ENCODE peak calls at places on chromosomes 6 and 20, in seven cellular contexts. One of them, this sample, is unnamed.

GRCh38 chr6:16136536-16137450 is 7.9 kb downstream of the MYLIP start:
- DNase-seq in foreskin fibroblast: peak
- DNase-seq in activated B cell treated with CpG ODN at 0.5 μM for 24 hours: no peak
- DNase-seq in HFFc6: peak
- DNase-seq in bronchial epithelial cell: peak
- DNase-seq in HCT116: peak
- DNase-seq in left lung: no peak
- DNase-seq in this sample: peak

GRCh38 chr6:127148511-127148910 is 30.0 kb downstream of the RSPO3 start:
- DNase-seq in foreskin fibroblast: peak
- DNase-seq in activated B cell treated with CpG ODN at 0.5 μM for 24 hours: no peak
- DNase-seq in HFFc6: no peak
- DNase-seq in bronchial epithelial cell: no peak
- DNase-seq in HCT116: no peak
- DNase-seq in left lung: no peak
- DNase-seq in this sample: no peak

GRCh38 chr20:14764511-14765369 is 427.3 kb upstream of the FLRT3 start:
- DNase-seq in foreskin fibroblast: no peak
- DNase-seq in activated B cell treated with CpG ODN at 0.5 μM for 24 hours: no peak
- DNase-seq in HFFc6: no peak
- DNase-seq in bronchial epithelial cell: peak
- DNase-seq in HCT116: no peak
- DNase-seq in left lung: no peak
- DNase-seq in this sample: peak

GRCh38 chr20:35269055-35269781 is 8.7 kb downstream of the MMP24OS start:
- DNase-seq in foreskin fibroblast: peak
- DNase-seq in activated B cell treated with CpG ODN at 0.5 μM for 24 hours: peak
- DNase-seq in HFFc6: peak
- DNase-seq in bronchial epithelial cell: peak
- DNase-seq in HCT116: no peak
- DNase-seq in left lung: peak
- DNase-seq in this sample: peak

GRCh38 chr6:133595076-133595868 is 293.6 kb upstream of the TCF21 start:
- DNase-seq in foreskin fibroblast: peak
- DNase-seq in activated B cell treated with CpG ODN at 0.5 μM for 24 hours: no peak
- DNase-seq in HFFc6: no peak
- DNase-seq in bronchial epithelial cell: no peak
- DNase-seq in HCT116: no peak
- DNase-seq in left lung: no peak
- DNase-seq in this sample: no peak

GRCh38 chr20:53287357-53288042 is 306.1 kb downstream of the ZNF217 start:
- DNase-seq in foreskin fibroblast: no peak
- DNase-seq in activated B cell treated with CpG ODN at 0.5 μM for 24 hours: no peak
- DNase-seq in HFFc6: no peak
- DNase-seq in bronchial epithelial cell: no peak
- DNase-seq in HCT116: no peak
- DNase-seq in left lung: no peak
- DNase-seq in this sample: no peak

GRCh38 chr20:25304025-25304549 is 56.2 kb downstream of the PYGB start:
- DNase-seq in foreskin fibroblast: no peak
- DNase-seq in activated B cell treated with CpG ODN at 0.5 μM for 24 hours: no peak
- DNase-seq in HFFc6: no peak
- DNase-seq in bronchial epithelial cell: no peak
- DNase-seq in HCT116: no peak
- DNase-seq in left lung: peak
- DNase-seq in this sample: no peak

GRCh38 chr20:32580970-32581838 is 3.9 kb downstream of the NOL4L start:
- DNase-seq in foreskin fibroblast: peak
- DNase-seq in activated B cell treated with CpG ODN at 0.5 μM for 24 hours: no peak
- DNase-seq in HFFc6: no peak
- DNase-seq in bronchial epithelial cell: no peak
- DNase-seq in HCT116: no peak
- DNase-seq in left lung: no peak
- DNase-seq in this sample: no peak

GRCh38 chr6:97669191-97669651 is 386.2 kb upstream of the MMS22L start:
- DNase-seq in foreskin fibroblast: peak
- DNase-seq in activated B cell treated with CpG ODN at 0.5 μM for 24 hours: peak
- DNase-seq in HFFc6: no peak
- DNase-seq in bronchial epithelial cell: no peak
- DNase-seq in HCT116: no peak
- DNase-seq in left lung: no peak
- DNase-seq in this sample: no peak

GRCh38 chr20:56801991-56802740 is 173.1 kb downstream of the TFAP2C start:
- DNase-seq in foreskin fibroblast: peak
- DNase-seq in activated B cell treated with CpG ODN at 0.5 μM for 24 hours: no peak
- DNase-seq in HFFc6: no peak
- DNase-seq in bronchial epithelial cell: peak
- DNase-seq in HCT116: no peak
- DNase-seq in left lung: no peak
- DNase-seq in this sample: no peak

GRCh38 chr6:16369108-16369507 is 130.7 kb downstream of the GMPR start:
- DNase-seq in foreskin fibroblast: no peak
- DNase-seq in activated B cell treated with CpG ODN at 0.5 μM for 24 hours: no peak
- DNase-seq in HFFc6: no peak
- DNase-seq in bronchial epithelial cell: no peak
- DNase-seq in HCT116: no peak
- DNase-seq in left lung: no peak
- DNase-seq in this sample: no peak

GRCh38 chr6:514396-514973 is 122.9 kb downstream of the IRF4 start:
- DNase-seq in foreskin fibroblast: no peak
- DNase-seq in activated B cell treated with CpG ODN at 0.5 μM for 24 hours: no peak
- DNase-seq in HFFc6: no peak
- DNase-seq in bronchial epithelial cell: no peak
- DNase-seq in HCT116: no peak
- DNase-seq in left lung: no peak
- DNase-seq in this sample: no peak

GRCh38 chr6:52514514-52514913 is 62.3 kb downstream of the TRAM2 start:
- DNase-seq in foreskin fibroblast: peak
- DNase-seq in activated B cell treated with CpG ODN at 0.5 μM for 24 hours: no peak
- DNase-seq in HFFc6: peak
- DNase-seq in bronchial epithelial cell: peak
- DNase-seq in HCT116: peak
- DNase-seq in left lung: no peak
- DNase-seq in this sample: peak

GRCh38 chr20:44159125-44159524 is 27.9 kb downstream of the JPH2 start:
- DNase-seq in foreskin fibroblast: no peak
- DNase-seq in activated B cell treated with CpG ODN at 0.5 μM for 24 hours: no peak
- DNase-seq in HFFc6: no peak
- DNase-seq in bronchial epithelial cell: no peak
- DNase-seq in HCT116: no peak
- DNase-seq in left lung: no peak
- DNase-seq in this sample: no peak

GRCh38 chr20:44157061-44157460 is 29.9 kb downstream of the JPH2 start:
- DNase-seq in foreskin fibroblast: no peak
- DNase-seq in activated B cell treated with CpG ODN at 0.5 μM for 24 hours: no peak
- DNase-seq in HFFc6: no peak
- DNase-seq in bronchial epithelial cell: no peak
- DNase-seq in HCT116: no peak
- DNase-seq in left lung: no peak
- DNase-seq in this sample: no peak

GRCh38 chr20:44153636-44154043 is 33.3 kb downstream of the JPH2 start:
- DNase-seq in foreskin fibroblast: no peak
- DNase-seq in activated B cell treated with CpG ODN at 0.5 μM for 24 hours: no peak
- DNase-seq in HFFc6: peak
- DNase-seq in bronchial epithelial cell: no peak
- DNase-seq in HCT116: no peak
- DNase-seq in left lung: no peak
- DNase-seq in this sample: no peak

GRCh38 chr20:44151621-44152416 is 35.2 kb downstream of the JPH2 start:
- DNase-seq in foreskin fibroblast: no peak
- DNase-seq in activated B cell treated with CpG ODN at 0.5 μM for 24 hours: no peak
- DNase-seq in HFFc6: no peak
- DNase-seq in bronchial epithelial cell: peak
- DNase-seq in HCT116: peak
- DNase-seq in left lung: no peak
- DNase-seq in this sample: peak

GRCh38 chr20:44154521-44155001 is 32.4 kb downstream of the JPH2 start:
- DNase-seq in foreskin fibroblast: peak
- DNase-seq in activated B cell treated with CpG ODN at 0.5 μM for 24 hours: no peak
- DNase-seq in HFFc6: peak
- DNase-seq in bronchial epithelial cell: no peak
- DNase-seq in HCT116: no peak
- DNase-seq in left lung: no peak
- DNase-seq in this sample: peak
- TF ChIP-seq CTCF in foreskin fibroblast: no peak
- TF ChIP-seq CTCF in activated B cell treated with CpG ODN at 0.5 μM for 24 hours: no peak
- TF ChIP-seq CTCF in HFFc6: peak
- TF ChIP-seq CTCF in bronchial epithelial cell: no peak
- TF ChIP-seq CTCF in HCT116: no peak
- TF ChIP-seq CTCF in left lung: no peak
- TF ChIP-seq CTCF in this sample: no peak

GRCh38 chr6:23394699-23395098 is 731.3 kb upstream of the NRSN1 start:
- DNase-seq in foreskin fibroblast: peak
- DNase-seq in activated B cell treated with CpG ODN at 0.5 μM for 24 hours: no peak
- DNase-seq in HFFc6: no peak
- DNase-seq in bronchial epithelial cell: no peak
- DNase-seq in HCT116: no peak
- DNase-seq in left lung: no peak
- DNase-seq in this sample: no peak

GRCh38 chr6:23396934-23397333 is 729.1 kb upstream of the NRSN1 start:
- DNase-seq in foreskin fibroblast: no peak
- DNase-seq in activated B cell treated with CpG ODN at 0.5 μM for 24 hours: no peak
- DNase-seq in HFFc6: no peak
- DNase-seq in bronchial epithelial cell: no peak
- DNase-seq in HCT116: no peak
- DNase-seq in left lung: no peak
- DNase-seq in this sample: no peak
- TF ChIP-seq CTCF in foreskin fibroblast: no peak
- TF ChIP-seq CTCF in activated B cell treated with CpG ODN at 0.5 μM for 24 hours: no peak
- TF ChIP-seq CTCF in HFFc6: no peak
- TF ChIP-seq CTCF in bronchial epithelial cell: no peak
- TF ChIP-seq CTCF in HCT116: no peak
- TF ChIP-seq CTCF in left lung: no peak
- TF ChIP-seq CTCF in this sample: no peak

GRCh38 chr6:82260890-82261732 is 13.6 kb upstream of the IBTK start:
- DNase-seq in foreskin fibroblast: peak
- DNase-seq in activated B cell treated with CpG ODN at 0.5 μM for 24 hours: no peak
- DNase-seq in HFFc6: no peak
- DNase-seq in bronchial epithelial cell: no peak
- DNase-seq in HCT116: no peak
- DNase-seq in left lung: no peak
- DNase-seq in this sample: no peak

GRCh38 chr6:82251942-82252341 is 4.4 kb upstream of the IBTK start:
- DNase-seq in foreskin fibroblast: peak
- DNase-seq in activated B cell treated with CpG ODN at 0.5 μM for 24 hours: no peak
- DNase-seq in HFFc6: peak
- DNase-seq in bronchial epithelial cell: peak
- DNase-seq in HCT116: peak
- DNase-seq in left lung: no peak
- DNase-seq in this sample: peak

GRCh38 chr6:82259389-82259788 is 11.8 kb upstream of the IBTK start:
- DNase-seq in foreskin fibroblast: no peak
- DNase-seq in activated B cell treated with CpG ODN at 0.5 μM for 24 hours: no peak
- DNase-seq in HFFc6: no peak
- DNase-seq in bronchial epithelial cell: no peak
- DNase-seq in HCT116: no peak
- DNase-seq in left lung: no peak
- DNase-seq in this sample: no peak

DNA sequence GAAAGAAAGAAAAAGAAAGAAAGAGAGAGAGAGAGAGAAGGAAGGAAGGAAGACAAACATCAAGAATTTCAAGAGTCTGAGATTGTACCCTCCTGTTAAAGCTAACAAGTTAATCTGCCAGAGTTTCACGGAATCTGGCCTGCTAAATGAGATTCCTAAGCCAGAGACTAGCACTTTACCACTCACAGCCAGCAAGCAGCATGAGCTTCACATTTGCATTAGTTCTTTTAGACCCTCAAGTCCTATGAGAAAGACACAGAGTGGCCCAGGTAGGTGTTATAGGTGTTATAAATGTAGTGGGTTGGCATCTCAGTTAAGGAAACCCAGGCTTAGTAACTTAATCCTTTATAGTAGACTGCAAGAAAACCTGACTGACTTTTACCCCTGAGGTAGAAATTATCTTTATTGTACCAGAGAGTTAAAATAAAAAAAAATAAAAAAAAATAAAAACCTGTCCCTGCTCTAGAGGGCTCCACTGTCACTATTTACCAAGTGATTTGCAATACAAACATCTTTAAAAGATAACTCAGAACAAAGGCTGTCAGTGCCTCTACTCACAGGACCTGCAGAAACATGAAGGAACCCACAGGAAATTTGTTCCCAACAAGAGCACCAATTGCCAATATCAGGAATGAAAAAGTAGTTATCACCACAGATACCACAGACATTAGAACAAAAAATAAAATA is 9.7 kb upstream of the IBTK start:
- DNase-seq in foreskin fibroblast: peak
- DNase-seq in activated B cell treated with CpG ODN at 0.5 μM for 24 hours: no peak
- DNase-seq in HFFc6: no peak
- DNase-seq in bronchial epithelial cell: peak
- DNase-seq in HCT116: no peak
- DNase-seq in left lung: no peak
- DNase-seq in this sample: no peak
- TF ChIP-seq CTCF in foreskin fibroblast: no peak
- TF ChIP-seq CTCF in activated B cell treated with CpG ODN at 0.5 μM for 24 hours: no peak
- TF ChIP-seq CTCF in HFFc6: peak
- TF ChIP-seq CTCF in bronchial epithelial cell: peak
- TF ChIP-seq CTCF in HCT116: peak
- TF ChIP-seq CTCF in left lung: no peak
- TF ChIP-seq CTCF in this sample: no peak

GRCh38 chr6:68468244-68468884 is 166.7 kb upstream of the ADGRB3 start:
- DNase-seq in foreskin fibroblast: peak
- DNase-seq in activated B cell treated with CpG ODN at 0.5 μM for 24 hours: no peak
- DNase-seq in HFFc6: no peak
- DNase-seq in bronchial epithelial cell: peak
- DNase-seq in HCT116: no peak
- DNase-seq in left lung: no peak
- DNase-seq in this sample: peak
- TF ChIP-seq CTCF in foreskin fibroblast: no peak
- TF ChIP-seq CTCF in activated B cell treated with CpG ODN at 0.5 μM for 24 hours: no peak
- TF ChIP-seq CTCF in HFFc6: no peak
- TF ChIP-seq CTCF in bronchial epithelial cell: no peak
- TF ChIP-seq CTCF in HCT116: no peak
- TF ChIP-seq CTCF in left lung: no peak
- TF ChIP-seq CTCF in this sample: peak

GRCh38 chr6:43285832-43286231 is 12.2 kb upstream of the SLC22A7 start:
- DNase-seq in foreskin fibroblast: no peak
- DNase-seq in activated B cell treated with CpG ODN at 0.5 μM for 24 hours: no peak
- DNase-seq in HFFc6: no peak
- DNase-seq in bronchial epithelial cell: no peak
- DNase-seq in HCT116: no peak
- DNase-seq in left lung: no peak
- DNase-seq in this sample: no peak

GRCh38 chr6:43286456-43286994 is 11.5 kb upstream of the SLC22A7 start:
- DNase-seq in foreskin fibroblast: no peak
- DNase-seq in activated B cell treated with CpG ODN at 0.5 μM for 24 hours: no peak
- DNase-seq in HFFc6: no peak
- DNase-seq in bronchial epithelial cell: no peak
- DNase-seq in HCT116: no peak
- DNase-seq in left lung: no peak
- DNase-seq in this sample: no peak

GRCh38 chr6:43285415-43285814 is 12.6 kb upstream of the SLC22A7 start:
- DNase-seq in foreskin fibroblast: no peak
- DNase-seq in activated B cell treated with CpG ODN at 0.5 μM for 24 hours: no peak
- DNase-seq in HFFc6: no peak
- DNase-seq in bronchial epithelial cell: no peak
- DNase-seq in HCT116: no peak
- DNase-seq in left lung: no peak
- DNase-seq in this sample: no peak

GRCh38 chr6:43287717-43288679 is 10.1 kb upstream of the SLC22A7 start:
- DNase-seq in foreskin fibroblast: no peak
- DNase-seq in activated B cell treated with CpG ODN at 0.5 μM for 24 hours: no peak
- DNase-seq in HFFc6: no peak
- DNase-seq in bronchial epithelial cell: no peak
- DNase-seq in HCT116: no peak
- DNase-seq in left lung: no peak
- DNase-seq in this sample: no peak

GRCh38 chr6:43286995-43287716 is 10.9 kb upstream of the SLC22A7 start:
- DNase-seq in foreskin fibroblast: no peak
- DNase-seq in activated B cell treated with CpG ODN at 0.5 μM for 24 hours: no peak
- DNase-seq in HFFc6: no peak
- DNase-seq in bronchial epithelial cell: no peak
- DNase-seq in HCT116: no peak
- DNase-seq in left lung: no peak
- DNase-seq in this sample: no peak
- TF ChIP-seq CTCF in foreskin fibroblast: peak
- TF ChIP-seq CTCF in activated B cell treated with CpG ODN at 0.5 μM for 24 hours: no peak
- TF ChIP-seq CTCF in HFFc6: no peak
- TF ChIP-seq CTCF in bronchial epithelial cell: no peak
- TF ChIP-seq CTCF in HCT116: no peak
- TF ChIP-seq CTCF in left lung: no peak
- TF ChIP-seq CTCF in this sample: no peak

This sample was measured in MCF 10A.